ENCODE peak calls at places on chromosomes 11 and 22, in four cellular contexts. A is H9, D is prostate gland, U is heart right ventricle. J is an unnamed sample. For H3K4me1, the result is how much of the 10 kb centered on the place peaks cover.

GRCh38 chr11:66856496-66857233 is at the start of gene LRFN4:
- DNase-seq in A (no peak), D (no peak), U (peak), J (no peak)

GRCh38 chr11:44573333-44573732 is 7.9 kb downstream of the CD82 start:
- DNase-seq in A (no peak), D (no peak), U (no peak), J (no peak)

GRCh38 chr11:104075091-104075490 is 38.7 kb downstream of the DDI1 start:
- DNase-seq in A (no peak), D (no peak), U (no peak), J (no peak)

GRCh38 chr11:65960824-65961266 is 689 bp upstream of the SART1 start:
- DNase-seq in A (no peak), D (no peak), U (no peak), J (no peak)

GRCh38 chr11:134664863-134665535 is 253.0 kb upstream of the B3GAT1 start:
- DNase-seq in A (no peak), D (no peak), U (no peak), J (peak)

GRCh38 chr11:72637198-72637597 is 37.0 kb downstream of the PDE2A start:
- DNase-seq in A (no peak), D (no peak), U (no peak), J (no peak)

GRCh38 chr11:105368711-105369110 is 229.1 kb upstream of the CARD18 start:
- DNase-seq in A (no peak), D (no peak), U (no peak), J (no peak)

GRCh38 chr22:39348909-39349505 is 784 bp upstream of the SYNGR1 start:
- DNase-seq in A (no peak), D (no peak), U (no peak), J (no peak)

GRCh38 chr22:29956680-29957079 is 73.7 kb downstream of the MTMR3 start:
- DNase-seq in A (no peak), D (no peak), U (no peak), J (no peak)

GRCh38 chr22:29947410-29948387 is 64.7 kb downstream of the MTMR3 start:
- DNase-seq in A (no peak), D (no peak), U (no peak), J (no peak)

GRCh38 chr22:29949872-29950271 is 66.9 kb downstream of the MTMR3 start:
- DNase-seq in A (no peak), D (no peak), U (no peak), J (no peak)

GRCh38 chr22:29954203-29954855 is 71.4 kb downstream of the MTMR3 start:
- DNase-seq in A (no peak), D (no peak), U (no peak), J (no peak)

GRCh38 chr22:29951675-29952413 is 68.9 kb downstream of the MTMR3 start:
- DNase-seq in A (no peak), D (no peak), U (no peak), J (no peak)
- H3K4me1 ChIP-seq in A (under half), D (under half), U (half or more), J (under half)

GRCh38 chr11:68041617-68042218 is 2.9 kb downstream of the TCIRG1 start:
- DNase-seq in A (no peak), D (no peak), U (no peak), J (no peak)
- H3K4me1 ChIP-seq in A (under half), D (under half), U (under half), J (half or more)

GRCh38 chr11:70873736-70874412 is 378.5 kb downstream of the SHANK2 start:
- DNase-seq in A (no peak), D (no peak), U (no peak), J (no peak)
- H3K4me1 ChIP-seq in A (under half), D (under half), U (under half), J (under half)

GRCh38 chr11:69436041-69436982 is 45.2 kb upstream of the LINC01488 start:
- DNase-seq in A (no peak), D (no peak), U (no peak), J (no peak)
- H3K4me1 ChIP-seq in A (under half), D (under half), U (under half), J (under half)